ENCODE peak calls at places on chromosome 9, in seven cellular contexts. P, S, A, T, X, B and Y are unnamed samples.

GRCh38 chr9:96241391-96241809 is 60.6 kb downstream of the HSD17B3 start:
- DNase-seq in X (no peak), B (no peak), P (peak), T (peak), A (no peak), S (no peak), Y (no peak)

GRCh38 chr9:124894741-124895170 is 32.8 kb downstream of the ARPC5L start:
- DNase-seq in B (peak), P (peak), A (peak), X (peak), S (no peak), T (no peak), Y (no peak)

GRCh38 chr9:114829686-114830085 is 23.8 kb upstream of the TNFSF15 start:
- DNase-seq in X (no peak), P (no peak), S (no peak), B (no peak), T (no peak), A (no peak), Y (no peak)

GRCh38 chr9:129141066-129142041 is 30.1 kb downstream of the PTPA start:
- DNase-seq in S (no peak), P (peak), B (no peak), T (no peak), A (peak), X (no peak), Y (no peak)

GRCh38 chr9:16768816-16769215 is 101.7 kb downstream of the BNC2 start:
- DNase-seq in B (no peak), A (no peak), P (no peak), T (no peak), S (no peak), X (no peak), Y (no peak)

GRCh38 chr9:124489222-124489621 is 18.0 kb downstream of the NR5A1 start:
- DNase-seq in P (no peak), X (no peak), S (no peak), A (no peak), B (no peak), T (no peak), Y (no peak)

GRCh38 chr9:35446012-35446411 is 43.9 kb upstream of the RUSC2 start:
- DNase-seq in A (no peak), P (no peak), X (no peak), S (no peak), B (no peak), T (no peak), Y (no peak)

GRCh38 chr9:26685857-26686256 is 206.7 kb downstream of the CAAP1 start:
- DNase-seq in B (no peak), S (no peak), A (no peak), T (no peak), X (no peak), P (no peak), Y (no peak)

GRCh38 chr9:137575382-137575724 is 3.4 kb downstream of the DPH7 start:
- DNase-seq in P (no peak), S (no peak), B (no peak), X (no peak), T (no peak), A (no peak), Y (no peak)

GRCh38 chr9:114117996-114118830 is 19.1 kb upstream of the KIF12 start:
- DNase-seq in S (no peak), A (no peak), P (no peak), B (peak), T (peak), X (no peak), Y (no peak)

GRCh38 chr9:77177143-77177893 is at the start of gene VPS13A:
- DNase-seq in T (peak), S (peak), B (peak), A (peak), P (peak), X (peak), Y (peak)

GRCh38 chr9:12933957-12934356 is 159.1 kb downstream of the LURAP1L start:
- DNase-seq in X (peak), T (no peak), S (no peak), B (no peak), P (no peak), A (peak), Y (no peak)

GRCh38 chr9:96450613-96451544 is 910 bp downstream of the HABP4 start:
- DNase-seq in P (peak), B (peak), A (peak), T (peak), X (peak), S (peak), Y (no peak)

GRCh38 chr9:71765693-71766092 is 2.6 kb downstream of the CEMIP2 start:
- DNase-seq in X (no peak), T (no peak), B (peak), A (peak), P (no peak), S (no peak), Y (no peak)

GRCh38 chr9:106307670-106308069 is 555.3 kb upstream of the ZNF462 start:
- DNase-seq in P (peak), X (no peak), T (no peak), B (no peak), A (no peak), S (no peak), Y (no peak)

GRCh38 chr9:16062542-16063240 is 509.8 kb downstream of the CCDC171 start:
- DNase-seq in S (no peak), T (peak), X (no peak), B (no peak), P (peak), A (peak), Y (no peak)

GRCh38 chr9:21933281-21933680 is 60.9 kb downstream of the CDKN2A start:
- DNase-seq in A (no peak), X (no peak), S (no peak), T (no peak), B (no peak), P (no peak), Y (no peak)

GRCh38 chr9:129962889-129963703 is 79.9 kb downstream of the FNBP1 start:
- DNase-seq in X (peak), A (peak), P (peak), S (no peak), B (no peak), T (peak), Y (no peak)

GRCh38 chr9:137077758-137078693 is 709 bp downstream of the UAP1L1 start:
- DNase-seq in B (no peak), T (no peak), P (peak), X (no peak), A (no peak), S (no peak), Y (no peak)

GRCh38 chr9:136305822-136306690 is 2.2 kb upstream of the CCDC187 start:
- DNase-seq in S (no peak), B (no peak), T (no peak), P (no peak), A (no peak), X (no peak), Y (no peak)

GRCh38 chr9:87336407-87336806 is 161.3 kb upstream of the DAPK1 start:
- DNase-seq in T (no peak), S (no peak), X (no peak), B (peak), A (peak), P (peak), Y (no peak)

GRCh38 chr9:30258079-30258478 is 2126.4 kb upstream of the ACO1 start:
- DNase-seq in P (no peak), B (no peak), A (no peak), X (no peak), T (no peak), S (no peak), Y (no peak)

GRCh38 chr9:99262949-99263418 is 40.9 kb downstream of the SEC61B start:
- DNase-seq in B (no peak), X (no peak), T (no peak), A (no peak), P (peak), S (no peak), Y (no peak)

GRCh38 chr9:99261923-99262322 is 39.8 kb downstream of the SEC61B start:
- DNase-seq in B (no peak), T (no peak), P (no peak), S (no peak), X (no peak), A (no peak), Y (no peak)

GRCh38 chr9:99266136-99267023 is 44.3 kb downstream of the SEC61B start:
- DNase-seq in T (peak), B (peak), X (peak), S (peak), P (peak), A (peak), Y (peak)

GRCh38 chr9:99259231-99259918 is 37.3 kb downstream of the SEC61B start:
- DNase-seq in T (no peak), B (no peak), X (no peak), S (peak), P (no peak), A (peak), Y (peak)

DNA sequence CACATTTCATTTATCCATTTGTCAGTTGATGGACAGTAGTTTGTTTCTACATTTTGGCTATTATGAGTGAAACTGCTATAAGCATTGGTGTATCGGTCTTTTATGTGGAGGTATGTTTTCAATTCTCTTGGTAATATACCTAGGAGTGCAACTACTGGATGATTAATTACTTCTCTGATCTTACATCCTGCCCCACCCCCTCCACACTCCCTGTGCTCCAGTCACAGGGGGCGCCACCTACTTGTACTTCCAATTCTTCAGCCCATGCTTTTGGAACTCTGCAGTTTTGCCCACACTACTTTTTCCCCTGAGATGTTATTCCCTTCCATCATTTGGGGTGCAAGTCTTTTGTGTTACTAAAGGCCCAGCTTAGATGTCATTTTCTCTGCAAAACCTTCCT is 42.0 kb downstream of the SEC61B start:
- DNase-seq in A (no peak), B (no peak), T (no peak), P (peak), S (no peak), X (peak), Y (no peak)
- TF ChIP-seq CTCF in A (peak), B (no peak), T (no peak), P (peak), S (no peak), X (peak), Y (no peak)

GRCh38 chr9:111349766-111350165 is 19.7 kb upstream of the OR2K2 start:
- DNase-seq in B (peak), X (no peak), P (no peak), A (no peak), S (no peak), T (no peak), Y (no peak)

GRCh38 chr9:111350556-111350955 is 20.5 kb upstream of the OR2K2 start:
- DNase-seq in A (peak), S (no peak), P (no peak), X (no peak), B (no peak), T (no peak), Y (no peak)

GRCh38 chr9:111348821-111349271 is 18.8 kb upstream of the OR2K2 start:
- DNase-seq in S (no peak), B (peak), P (no peak), A (peak), X (no peak), T (peak), Y (no peak)

GRCh38 chr9:111356567-111357244 is 26.7 kb upstream of the OR2K2 start:
- DNase-seq in T (peak), P (peak), X (no peak), B (no peak), A (peak), S (no peak), Y (no peak)

DNA sequence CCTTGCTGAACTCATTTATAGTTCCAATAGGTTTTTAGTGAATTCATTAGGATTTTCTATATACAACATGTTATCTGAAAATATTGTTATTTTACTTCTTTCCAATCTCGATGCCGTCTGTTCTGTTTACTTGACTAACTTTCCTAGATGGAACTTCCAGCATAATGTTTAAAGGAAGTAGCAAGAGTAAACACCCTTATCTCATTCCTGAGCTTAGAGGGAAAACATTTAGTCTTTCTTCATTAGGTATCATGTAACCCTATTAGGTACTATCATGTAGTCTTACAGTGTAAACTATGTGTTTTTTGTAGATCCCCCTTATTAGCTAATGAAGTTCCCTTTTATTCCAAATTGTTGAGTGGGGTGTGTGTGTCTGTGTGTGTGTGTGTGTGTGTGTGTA is 22.5 kb upstream of the OR2K2 start:
- DNase-seq in S (no peak), A (no peak), P (no peak), T (no peak), X (no peak), B (peak), Y (no peak)
- TF ChIP-seq CTCF in S (no peak), A (no peak), P (no peak), T (no peak), X (no peak), B (no peak), Y (no peak)

DNA sequence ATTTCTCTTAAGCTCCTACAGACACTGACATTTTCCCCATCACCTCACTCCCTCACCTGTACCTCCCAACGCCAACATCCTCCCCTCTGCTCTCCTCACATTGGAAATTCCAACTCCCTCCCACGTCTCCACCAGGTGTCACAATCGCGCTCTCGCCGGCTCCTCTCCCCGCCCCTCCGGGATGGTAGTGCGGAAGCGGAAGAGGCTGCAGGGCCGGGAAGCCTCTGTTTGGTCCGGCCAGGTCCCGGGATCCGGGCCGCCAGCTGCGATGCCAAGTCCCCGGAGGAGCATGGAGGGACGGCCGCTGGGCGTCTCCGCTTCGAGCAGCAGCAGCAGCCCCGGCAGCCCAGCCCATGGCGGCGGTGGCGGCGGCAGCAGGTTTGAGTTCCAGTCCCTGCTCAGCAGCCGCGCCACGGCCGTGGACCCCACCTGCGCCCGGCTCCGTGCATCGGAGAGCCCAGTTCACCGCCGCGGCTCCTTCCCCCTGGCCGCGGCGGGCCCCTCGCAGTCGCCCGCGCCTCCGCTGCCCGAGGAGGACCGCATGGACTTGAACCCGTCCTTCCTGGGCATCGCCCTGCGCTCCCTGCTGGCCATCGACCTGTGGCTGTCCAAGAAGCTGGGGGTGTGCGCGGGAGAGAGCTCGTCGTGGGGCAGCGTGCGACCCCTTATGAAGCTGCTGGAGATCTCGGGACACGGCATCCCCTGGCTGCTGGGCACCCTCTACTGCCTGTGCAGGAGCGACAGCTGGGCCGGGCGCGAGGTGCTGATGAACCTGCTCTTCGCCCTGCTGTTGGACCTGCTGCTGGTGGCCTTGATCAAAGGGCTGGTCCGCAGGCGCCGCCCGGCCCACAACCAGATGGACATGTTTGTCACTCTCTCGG is at the start of gene PLPP6:
- DNase-seq in T (peak), A (peak), X (peak), S (peak), B (peak), P (peak), Y (peak)
- TF ChIP-seq CTCF in T (no peak), A (peak), X (peak), S (peak), B (peak), P (peak), Y (no peak)

DNA sequence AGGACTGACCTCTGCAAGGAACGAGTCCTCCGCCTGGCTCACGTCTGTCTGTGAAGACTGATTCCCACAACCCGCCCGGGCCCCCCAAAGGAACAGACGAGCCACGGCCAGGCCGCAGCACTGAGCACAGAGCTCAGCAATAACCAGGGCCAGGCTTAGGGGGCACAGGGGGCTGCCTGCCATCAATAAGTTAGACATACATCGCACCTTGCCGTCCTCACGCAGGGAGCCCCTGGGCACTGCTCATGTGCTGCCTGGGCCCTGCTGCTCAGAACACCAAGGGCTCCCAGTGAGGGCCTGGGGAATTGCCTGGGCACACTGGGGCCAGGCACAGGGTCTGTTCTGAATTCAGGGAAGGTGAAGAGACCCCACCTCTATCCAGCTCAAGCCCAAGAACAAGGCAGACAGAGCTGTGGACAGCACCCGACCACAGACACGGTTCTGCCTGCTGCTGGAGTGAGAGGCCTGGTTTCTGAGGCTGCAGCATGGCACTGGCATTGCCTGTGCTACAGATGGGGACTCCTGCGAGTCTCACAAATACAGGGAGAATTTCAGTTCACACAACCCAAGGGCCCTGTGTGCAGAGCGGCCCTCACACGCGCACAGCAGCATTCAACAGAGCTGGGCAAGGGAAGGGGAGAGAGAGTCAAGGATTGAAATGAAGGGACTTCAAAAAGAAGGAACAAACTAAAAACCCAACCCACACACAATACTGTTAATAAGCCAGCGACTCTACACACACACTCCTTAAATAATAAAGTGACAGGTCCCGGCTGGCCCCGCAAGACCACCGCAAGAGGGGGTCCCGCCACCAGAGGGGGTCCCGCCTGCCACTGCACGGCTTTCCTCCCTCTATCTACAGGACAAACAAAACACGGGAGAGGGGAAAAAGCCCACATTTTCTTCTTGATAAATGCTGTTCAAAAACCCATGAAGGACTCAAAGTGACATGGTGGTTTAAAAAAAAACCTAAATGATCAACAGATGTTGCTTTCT is 32.0 kb downstream of the PRRT1B start:
- DNase-seq in S (no peak), B (no peak), T (no peak), A (no peak), X (no peak), P (no peak), Y (no peak)
- TF ChIP-seq CTCF in S (no peak), B (no peak), T (no peak), A (no peak), X (no peak), P (no peak), Y (no peak)

DNA sequence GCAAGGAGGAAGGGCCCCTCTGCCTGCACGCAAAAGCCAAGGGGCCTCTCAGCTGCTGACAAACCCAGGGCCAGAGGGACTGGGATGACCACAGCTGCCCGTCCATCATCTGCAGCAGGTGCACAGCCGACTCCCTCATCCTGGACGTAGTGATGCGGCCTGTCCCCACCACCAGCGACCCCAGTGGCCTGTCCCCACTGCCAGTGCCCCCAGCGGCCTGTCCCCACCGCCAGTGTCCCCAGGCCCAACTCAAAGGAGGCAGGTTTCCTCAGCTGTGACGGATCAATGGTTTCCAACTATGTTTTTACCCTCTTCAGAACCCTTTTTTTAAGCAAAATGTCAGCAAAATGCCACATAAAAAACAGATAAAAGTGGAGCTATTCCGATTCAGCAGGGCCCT is 62.5 kb downstream of the VAV2 start:
- DNase-seq in A (no peak), B (no peak), P (no peak), X (no peak), S (no peak), T (no peak), Y (no peak)
- TF ChIP-seq CTCF in A (no peak), B (no peak), P (no peak), X (no peak), S (no peak), T (no peak), Y (no peak)

GRCh38 chr9:93699650-93700049 is 123.3 kb downstream of the PHF2 start:
- DNase-seq in P (no peak), A (no peak), B (no peak), S (no peak), X (no peak), T (no peak), Y (no peak)

GRCh38 chr9:93697352-93698139 is 121.2 kb downstream of the PHF2 start:
- DNase-seq in S (no peak), X (no peak), A (no peak), T (no peak), B (no peak), P (no peak), Y (no peak)

GRCh38 chr9:93698140-93698908 is 121.9 kb downstream of the PHF2 start:
- DNase-seq in X (no peak), A (no peak), T (no peak), P (no peak), S (no peak), B (no peak), Y (no peak)

GRCh38 chr9:93701494-93702218 is 125.3 kb downstream of the PHF2 start:
- DNase-seq in B (no peak), S (peak), T (no peak), A (no peak), P (no peak), X (no peak), Y (no peak)

GRCh38 chr9:93702261-93702660 is 125.9 kb downstream of the PHF2 start:
- DNase-seq in S (peak), B (no peak), P (no peak), T (no peak), X (no peak), A (no peak), Y (no peak)
- TF ChIP-seq CTCF in S (no peak), B (peak), P (no peak), T (no peak), X (no peak), A (no peak), Y (no peak)